ENCODE peak calls at places on chromosomes 2 and 18, in six cellular contexts. One of them, this sample, is unnamed.

GRCh38 chr2:127454595-127455565 is 36.7 kb downstream of the PROC start:
- DNase-seq in PC-3: peak
- DNase-seq in stomach: peak
- DNase-seq in HCT116: no peak
- DNase-seq in AG04450: no peak
- DNase-seq in Peyer's patch: peak
- DNase-seq in this sample: no peak

GRCh38 chr18:63683152-63683551 is 19.6 kb upstream of the SERPINB11 start:
- DNase-seq in PC-3: peak
- DNase-seq in stomach: peak
- DNase-seq in HCT116: no peak
- DNase-seq in AG04450: peak
- DNase-seq in Peyer's patch: no peak
- DNase-seq in this sample: no peak

GRCh38 chr18:23631312-23631711 is 31.4 kb downstream of the ANKRD29 start:
- DNase-seq in PC-3: no peak
- DNase-seq in stomach: no peak
- DNase-seq in HCT116: no peak
- DNase-seq in AG04450: no peak
- DNase-seq in Peyer's patch: no peak
- DNase-seq in this sample: no peak

GRCh38 chr2:120175000-120175581 is 48.1 kb downstream of the TMEM185B start:
- DNase-seq in PC-3: peak
- DNase-seq in stomach: no peak
- DNase-seq in HCT116: peak
- DNase-seq in AG04450: peak
- DNase-seq in Peyer's patch: no peak
- DNase-seq in this sample: peak

GRCh38 chr2:20411361-20411894 is 35.4 kb upstream of the RHOB start:
- DNase-seq in PC-3: peak
- DNase-seq in stomach: peak
- DNase-seq in HCT116: peak
- DNase-seq in AG04450: peak
- DNase-seq in Peyer's patch: peak
- DNase-seq in this sample: no peak

GRCh38 chr2:9800975-9801723 is 42.1 kb upstream of the TAF1B start:
- DNase-seq in PC-3: peak
- DNase-seq in stomach: no peak
- DNase-seq in HCT116: no peak
- DNase-seq in AG04450: no peak
- DNase-seq in Peyer's patch: peak
- DNase-seq in this sample: peak

GRCh38 chr2:17136895-17137294 is 381.3 kb downstream of the RAD51AP2 start:
- DNase-seq in PC-3: no peak
- DNase-seq in stomach: no peak
- DNase-seq in HCT116: no peak
- DNase-seq in AG04450: no peak
- DNase-seq in Peyer's patch: no peak
- DNase-seq in this sample: no peak

GRCh38 chr18:62030091-62030985 is 137.5 kb upstream of the RNF152 start:
- DNase-seq in PC-3: no peak
- DNase-seq in stomach: no peak
- DNase-seq in HCT116: no peak
- DNase-seq in AG04450: no peak
- DNase-seq in Peyer's patch: no peak
- DNase-seq in this sample: no peak

GRCh38 chr2:9308186-9308955 is 101.8 kb downstream of the ASAP2 start:
- DNase-seq in PC-3: peak
- DNase-seq in stomach: no peak
- DNase-seq in HCT116: no peak
- DNase-seq in AG04450: no peak
- DNase-seq in Peyer's patch: no peak
- DNase-seq in this sample: no peak

GRCh38 chr2:238879621-238880377 is 31.9 kb downstream of the TWIST2 start:
- DNase-seq in PC-3: no peak
- DNase-seq in stomach: no peak
- DNase-seq in HCT116: no peak
- DNase-seq in AG04450: no peak
- DNase-seq in Peyer's patch: no peak
- DNase-seq in this sample: no peak

GRCh38 chr2:43100883-43101662 is 125.3 kb downstream of the ZFP36L2 start:
- DNase-seq in PC-3: peak
- DNase-seq in stomach: peak
- DNase-seq in HCT116: no peak
- DNase-seq in AG04450: no peak
- DNase-seq in Peyer's patch: no peak
- DNase-seq in this sample: no peak

GRCh38 chr2:214740867-214741266 is 68.6 kb downstream of the BARD1 start:
- DNase-seq in PC-3: no peak
- DNase-seq in stomach: no peak
- DNase-seq in HCT116: no peak
- DNase-seq in AG04450: no peak
- DNase-seq in Peyer's patch: no peak
- DNase-seq in this sample: no peak

GRCh38 chr18:26104037-26104436 is 13.6 kb upstream of the SS18 start:
- DNase-seq in PC-3: no peak
- DNase-seq in stomach: no peak
- DNase-seq in HCT116: no peak
- DNase-seq in AG04450: no peak
- DNase-seq in Peyer's patch: no peak
- DNase-seq in this sample: no peak

GRCh38 chr2:224024270-224024669 is 14.8 kb downstream of the SERPINE2 start:
- DNase-seq in PC-3: no peak
- DNase-seq in stomach: no peak
- DNase-seq in HCT116: no peak
- DNase-seq in AG04450: no peak
- DNase-seq in Peyer's patch: no peak
- DNase-seq in this sample: no peak

GRCh38 chr18:3051718-3052410 is 38.9 kb upstream of the LPIN2 start:
- DNase-seq in PC-3: no peak
- DNase-seq in stomach: peak
- DNase-seq in HCT116: no peak
- DNase-seq in AG04450: no peak
- DNase-seq in Peyer's patch: peak
- DNase-seq in this sample: no peak

GRCh38 chr2:120898961-120899360 is 163.3 kb downstream of the GLI2 start:
- DNase-seq in PC-3: no peak
- DNase-seq in stomach: no peak
- DNase-seq in HCT116: no peak
- DNase-seq in AG04450: no peak
- DNase-seq in Peyer's patch: no peak
- DNase-seq in this sample: no peak

GRCh38 chr2:3097804-3098203 is 279.8 kb downstream of the EIPR1 start:
- DNase-seq in PC-3: no peak
- DNase-seq in stomach: no peak
- DNase-seq in HCT116: no peak
- DNase-seq in AG04450: no peak
- DNase-seq in Peyer's patch: no peak
- DNase-seq in this sample: no peak

GRCh38 chr2:95374451-95374915 is 28.0 kb upstream of the FAHD2A start:
- DNase-seq in PC-3: no peak
- DNase-seq in stomach: no peak
- DNase-seq in HCT116: no peak
- DNase-seq in AG04450: no peak
- DNase-seq in Peyer's patch: peak
- DNase-seq in this sample: no peak

DNA sequence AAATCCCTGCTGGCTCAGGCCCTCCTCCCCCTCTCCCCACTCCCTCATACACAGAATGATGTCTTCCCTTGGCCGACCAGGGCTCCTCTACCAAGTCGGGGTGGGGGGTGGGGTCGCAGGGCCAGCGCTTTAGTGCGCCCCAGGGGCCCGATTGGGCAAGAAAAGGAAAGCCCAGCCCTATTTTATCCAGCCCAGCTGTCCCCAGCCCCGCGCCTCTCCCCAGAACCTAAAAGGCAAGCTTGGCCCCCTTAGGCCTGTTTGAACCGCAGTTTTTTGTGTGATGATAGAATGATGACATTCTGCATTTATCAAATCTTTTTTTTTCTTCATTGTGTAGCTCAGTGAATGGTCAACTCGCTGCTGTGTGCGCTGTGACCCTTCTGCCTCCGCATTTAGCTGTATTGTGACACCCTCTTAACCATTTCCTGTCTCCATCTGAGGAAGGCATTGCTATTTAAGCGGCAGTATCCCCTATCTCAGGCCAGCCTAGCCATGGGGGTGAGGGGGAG is 231.4 kb downstream of the HAUS1 start:
- DNase-seq in PC-3: no peak
- DNase-seq in stomach: no peak
- DNase-seq in HCT116: no peak
- DNase-seq in AG04450: no peak
- DNase-seq in Peyer's patch: no peak
- DNase-seq in this sample: no peak
- H3K4me3 ChIP-seq in PC-3: peak
- H3K4me3 ChIP-seq in stomach: peak
- H3K4me3 ChIP-seq in HCT116: no peak
- H3K4me3 ChIP-seq in AG04450: no peak
- H3K4me3 ChIP-seq in Peyer's patch: peak
- H3K4me3 ChIP-seq in this sample: no peak

DNA sequence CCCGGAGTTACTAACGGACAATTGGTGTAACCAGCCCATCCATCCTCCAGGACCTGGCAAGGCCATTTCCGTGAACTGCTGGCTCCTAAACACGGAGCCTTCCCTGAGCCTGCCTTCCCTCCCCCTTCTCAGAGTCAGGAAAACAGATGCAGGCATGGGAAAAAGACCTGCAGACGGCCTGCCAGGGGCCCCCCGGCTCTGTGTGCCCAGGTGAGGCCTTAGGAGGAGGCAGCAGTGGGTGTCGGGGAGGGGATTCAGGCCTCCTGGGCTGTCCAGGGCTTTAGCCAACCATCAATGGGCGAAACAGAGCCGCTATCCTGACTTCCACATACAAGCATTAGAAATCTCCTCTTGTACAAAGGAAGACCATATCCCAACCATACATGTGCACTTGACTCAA is 68.3 kb upstream of the BOD1L2 start:
- DNase-seq in PC-3: no peak
- DNase-seq in stomach: no peak
- DNase-seq in HCT116: no peak
- DNase-seq in AG04450: no peak
- DNase-seq in Peyer's patch: no peak
- DNase-seq in this sample: no peak
- TF ChIP-seq CTCF in PC-3: no peak
- TF ChIP-seq CTCF in stomach: no peak
- TF ChIP-seq CTCF in HCT116: no peak
- TF ChIP-seq CTCF in AG04450: no peak
- TF ChIP-seq CTCF in Peyer's patch: no peak
- TF ChIP-seq CTCF in this sample: no peak

DNA sequence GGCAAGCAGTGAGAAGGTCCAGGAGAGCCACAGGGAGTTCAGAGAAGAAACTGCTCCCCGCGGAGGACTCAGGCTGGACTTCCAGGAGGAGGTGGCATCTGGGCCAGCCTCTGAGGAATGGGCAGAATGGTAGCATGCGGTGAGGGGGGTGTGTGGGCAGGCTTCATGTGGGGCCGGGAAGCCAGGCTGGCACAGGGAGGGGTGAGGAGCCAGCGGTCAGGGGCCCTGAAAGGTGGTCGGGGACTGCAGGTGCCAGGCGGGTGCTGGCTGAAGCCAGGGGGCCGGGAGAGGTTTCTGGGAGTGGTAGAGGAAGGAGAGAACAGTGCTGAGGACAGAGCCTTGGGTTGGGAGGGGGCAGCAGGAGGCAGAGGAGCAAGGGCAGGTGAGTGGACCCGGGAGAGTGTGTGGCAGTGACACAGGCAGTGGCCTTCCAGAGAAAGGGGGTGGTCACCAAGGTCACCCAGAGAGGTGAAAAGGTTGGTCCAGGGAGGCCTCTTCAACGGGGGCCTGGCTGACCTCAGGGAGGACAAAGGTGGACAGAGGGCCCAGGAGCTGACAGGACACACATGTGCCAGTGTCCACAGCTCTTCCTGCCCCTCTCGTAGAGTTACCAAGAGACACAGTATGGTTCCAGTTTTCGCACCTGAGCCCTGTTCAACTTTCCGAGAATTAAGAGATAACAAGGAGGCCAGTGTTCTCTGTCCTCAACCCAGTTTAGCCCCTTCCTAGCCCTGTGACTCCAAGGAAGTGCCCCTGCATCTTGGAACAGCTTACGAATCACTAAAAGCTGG is 101.2 kb upstream of the ASB18 start:
- DNase-seq in PC-3: no peak
- DNase-seq in stomach: no peak
- DNase-seq in HCT116: no peak
- DNase-seq in AG04450: no peak
- DNase-seq in Peyer's patch: no peak
- DNase-seq in this sample: no peak
- H3K4me3 ChIP-seq in PC-3: no peak
- H3K4me3 ChIP-seq in stomach: no peak
- H3K4me3 ChIP-seq in HCT116: no peak
- H3K4me3 ChIP-seq in AG04450: no peak
- H3K4me3 ChIP-seq in Peyer's patch: no peak
- H3K4me3 ChIP-seq in this sample: no peak

GRCh38 chr2:96527052-96527964 is 9.2 kb upstream of the ARID5A start:
- DNase-seq in PC-3: no peak
- DNase-seq in stomach: no peak
- DNase-seq in HCT116: no peak
- DNase-seq in AG04450: no peak
- DNase-seq in Peyer's patch: peak
- DNase-seq in this sample: no peak

GRCh38 chr2:96530144-96530430 is 6.5 kb upstream of the ARID5A start:
- DNase-seq in PC-3: no peak
- DNase-seq in stomach: no peak
- DNase-seq in HCT116: no peak
- DNase-seq in AG04450: no peak
- DNase-seq in Peyer's patch: peak
- DNase-seq in this sample: no peak

GRCh38 chr2:96527990-96528679 is 8.4 kb upstream of the ARID5A start:
- DNase-seq in PC-3: no peak
- DNase-seq in stomach: no peak
- DNase-seq in HCT116: no peak
- DNase-seq in AG04450: no peak
- DNase-seq in Peyer's patch: peak
- DNase-seq in this sample: no peak

GRCh38 chr2:96529376-96530143 is 7.0 kb upstream of the ARID5A start:
- DNase-seq in PC-3: no peak
- DNase-seq in stomach: no peak
- DNase-seq in HCT116: no peak
- DNase-seq in AG04450: no peak
- DNase-seq in Peyer's patch: no peak
- DNase-seq in this sample: no peak

DNA sequence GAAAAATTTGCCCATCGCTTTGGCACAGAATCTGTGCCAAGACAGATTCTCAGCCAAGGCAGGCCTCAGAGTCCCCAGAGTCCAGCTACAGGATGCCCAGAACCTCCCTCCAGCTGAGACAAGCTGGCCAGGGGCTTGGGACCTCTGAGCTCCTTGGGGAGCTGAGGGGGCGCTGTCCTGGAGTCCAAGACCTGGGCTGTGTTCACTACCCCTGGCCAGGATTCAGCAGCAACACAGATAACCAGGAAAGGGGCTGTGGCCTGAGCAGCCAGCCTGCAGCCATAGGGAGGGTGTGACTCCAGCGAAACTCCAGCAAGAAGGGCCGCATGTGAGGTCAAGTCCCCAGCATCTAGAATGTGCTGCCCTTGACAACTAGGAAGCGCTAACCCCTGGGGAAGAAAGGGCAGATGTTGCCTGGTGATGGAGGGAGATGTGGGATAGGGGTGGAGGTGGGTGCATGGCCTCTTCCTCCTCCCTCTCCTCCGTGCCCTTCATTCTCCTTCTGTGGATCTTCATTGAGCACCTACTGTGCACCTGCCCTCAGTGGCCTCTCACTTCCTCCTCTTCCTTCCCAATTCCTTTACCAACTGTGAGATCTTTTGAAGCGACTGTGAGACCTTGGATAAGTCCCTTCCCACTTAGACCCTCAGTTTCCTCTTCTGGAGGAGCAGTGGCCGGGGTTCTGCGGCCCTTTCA is 7.7 kb upstream of the ARID5A start:
- DNase-seq in PC-3: no peak
- DNase-seq in stomach: no peak
- DNase-seq in HCT116: no peak
- DNase-seq in AG04450: no peak
- DNase-seq in Peyer's patch: no peak
- DNase-seq in this sample: no peak
- TF ChIP-seq CTCF in PC-3: no peak
- TF ChIP-seq CTCF in stomach: no peak
- TF ChIP-seq CTCF in HCT116: no peak
- TF ChIP-seq CTCF in AG04450: no peak
- TF ChIP-seq CTCF in Peyer's patch: no peak
- TF ChIP-seq CTCF in this sample: no peak

This sample was measured in GM12864.